ENCODE peak calls at places on chromosomes 11 and 22, in seven cellular contexts. One of them, this sample, is unnamed.

GRCh38 chr11:34941688-34942087 is 25.3 kb downstream of the PDHX start:
- DNase-seq in pancreas: no peak
- DNase-seq in stomach: no peak
- DNase-seq in kidney epithelial cell: no peak
- DNase-seq in AG04450: no peak
- DNase-seq in keratinocyte: no peak
- DNase-seq in esophagus squamous epithelium: no peak
- DNase-seq in this sample: no peak

GRCh38 chr11:60500276-60500935 is 7.8 kb downstream of the MS4A12 start:
- DNase-seq in pancreas: no peak
- DNase-seq in stomach: no peak
- DNase-seq in kidney epithelial cell: peak; percentile 7
- DNase-seq in AG04450: no peak
- DNase-seq in keratinocyte: no peak
- DNase-seq in esophagus squamous epithelium: no peak
- DNase-seq in this sample: peak; percentile 3

GRCh38 chr11:118438314-118438931 is 2.1 kb downstream of the KMT2A start:
- DNase-seq in pancreas: peak; percentile 24
- DNase-seq in stomach: no peak
- DNase-seq in kidney epithelial cell: peak; percentile 61
- DNase-seq in AG04450: peak; percentile 57
- DNase-seq in keratinocyte: no peak
- DNase-seq in esophagus squamous epithelium: no peak
- DNase-seq in this sample: peak; percentile 48

GRCh38 chr11:32586576-32587190 is 3.1 kb downstream of the EIF3M start:
- DNase-seq in pancreas: no peak
- DNase-seq in stomach: no peak
- DNase-seq in kidney epithelial cell: no peak
- DNase-seq in AG04450: no peak
- DNase-seq in keratinocyte: no peak
- DNase-seq in esophagus squamous epithelium: no peak
- DNase-seq in this sample: no peak

GRCh38 chr11:106466441-106467190 is 389.2 kb downstream of the AASDHPPT start:
- DNase-seq in pancreas: no peak
- DNase-seq in stomach: no peak
- DNase-seq in kidney epithelial cell: peak; percentile 73
- DNase-seq in AG04450: peak; percentile 81
- DNase-seq in keratinocyte: no peak
- DNase-seq in esophagus squamous epithelium: no peak
- DNase-seq in this sample: no peak

GRCh38 chr11:10858505-10859360 is 880 bp upstream of the ZBED5 start:
- DNase-seq in pancreas: peak; percentile 67
- DNase-seq in stomach: peak; percentile 65
- DNase-seq in kidney epithelial cell: no peak
- DNase-seq in AG04450: no peak
- DNase-seq in keratinocyte: no peak
- DNase-seq in esophagus squamous epithelium: no peak
- DNase-seq in this sample: no peak

GRCh38 chr11:31325162-31325561 is 44.4 kb downstream of the DCDC1 start:
- DNase-seq in pancreas: no peak
- DNase-seq in stomach: no peak
- DNase-seq in kidney epithelial cell: peak; percentile 43
- DNase-seq in AG04450: no peak
- DNase-seq in keratinocyte: peak; percentile 1
- DNase-seq in esophagus squamous epithelium: no peak
- DNase-seq in this sample: peak; percentile 13

GRCh38 chr11:128669491-128669890 is 24.4 kb upstream of the FLI1 start:
- DNase-seq in pancreas: no peak
- DNase-seq in stomach: no peak
- DNase-seq in kidney epithelial cell: no peak
- DNase-seq in AG04450: no peak
- DNase-seq in keratinocyte: no peak
- DNase-seq in esophagus squamous epithelium: no peak
- DNase-seq in this sample: peak; percentile 31

GRCh38 chr22:22684605-22685561 is 40.5 kb downstream of the GGTLC2 start:
- DNase-seq in pancreas: peak; percentile 43
- DNase-seq in stomach: no peak
- DNase-seq in kidney epithelial cell: no peak
- DNase-seq in AG04450: peak; percentile 57
- DNase-seq in keratinocyte: no peak
- DNase-seq in esophagus squamous epithelium: no peak
- DNase-seq in this sample: no peak
- TF ChIP-seq CTCF in pancreas: peak; percentile 28
- TF ChIP-seq CTCF in stomach: no peak
- TF ChIP-seq CTCF in kidney epithelial cell: peak; percentile 61
- TF ChIP-seq CTCF in AG04450: peak; percentile 46
- TF ChIP-seq CTCF in keratinocyte: peak; percentile 35
- TF ChIP-seq CTCF in esophagus squamous epithelium: peak; percentile 29
- TF ChIP-seq CTCF in this sample: peak; percentile 39

GRCh38 chr22:37819100-37819433 is 4.1 kb upstream of the GALR3 start:
- DNase-seq in pancreas: no peak
- DNase-seq in stomach: no peak
- DNase-seq in kidney epithelial cell: no peak
- DNase-seq in AG04450: no peak
- DNase-seq in keratinocyte: no peak
- DNase-seq in esophagus squamous epithelium: no peak
- DNase-seq in this sample: no peak
- H3K4me3 ChIP-seq in pancreas: no peak overlapping the region
- H3K4me3 ChIP-seq in stomach: peak overlapping the region; percentile 47
- H3K4me3 ChIP-seq in kidney epithelial cell: no peak overlapping the region
- H3K4me3 ChIP-seq in AG04450: peak overlapping the region; percentile 32
- H3K4me3 ChIP-seq in keratinocyte: peak overlapping the region; percentile 57
- H3K4me3 ChIP-seq in esophagus squamous epithelium: peak overlapping the region; percentile 67
- H3K4me3 ChIP-seq in this sample: no peak overlapping the region

GRCh38 chr22:42285604-42286003 is 15.2 kb upstream of the TCF20 start:
- DNase-seq in pancreas: no peak
- DNase-seq in stomach: no peak
- DNase-seq in kidney epithelial cell: no peak
- DNase-seq in AG04450: no peak
- DNase-seq in keratinocyte: no peak
- DNase-seq in esophagus squamous epithelium: no peak
- DNase-seq in this sample: no peak
- H3K27me3 ChIP-seq in pancreas: no peaks in the 10 kb centered on the region
- H3K27me3 ChIP-seq in stomach: peaks cover 38% of the 10 kb centered on the region
- H3K27me3 ChIP-seq in kidney epithelial cell: peaks cover 43% of the 10 kb centered on the region
- H3K27me3 ChIP-seq in AG04450: peaks cover 52% of the 10 kb centered on the region
- H3K27me3 ChIP-seq in keratinocyte: peaks cover 19% of the 10 kb centered on the region
- H3K27me3 ChIP-seq in esophagus squamous epithelium: peaks cover 25% of the 10 kb centered on the region
- H3K27me3 ChIP-seq in this sample: peaks cover 19% of the 10 kb centered on the region

GRCh38 chr22:40023226-40023925 is 28.6 kb downstream of the FAM83F start:
- DNase-seq in pancreas: no peak
- DNase-seq in stomach: no peak
- DNase-seq in kidney epithelial cell: no peak
- DNase-seq in AG04450: no peak
- DNase-seq in keratinocyte: no peak
- DNase-seq in esophagus squamous epithelium: no peak
- DNase-seq in this sample: no peak
- TF ChIP-seq CTCF in pancreas: no peak
- TF ChIP-seq CTCF in stomach: no peak
- TF ChIP-seq CTCF in kidney epithelial cell: no peak
- TF ChIP-seq CTCF in AG04450: no peak
- TF ChIP-seq CTCF in keratinocyte: no peak
- TF ChIP-seq CTCF in esophagus squamous epithelium: no peak
- TF ChIP-seq CTCF in this sample: no peak

GRCh38 chr11:111370270-111370901 is 8.7 kb downstream of the POU2AF1 start:
- DNase-seq in pancreas: no peak
- DNase-seq in stomach: no peak
- DNase-seq in kidney epithelial cell: no peak
- DNase-seq in AG04450: no peak
- DNase-seq in keratinocyte: no peak
- DNase-seq in esophagus squamous epithelium: no peak
- DNase-seq in this sample: no peak
- H3K4me3 ChIP-seq in pancreas: no peak overlapping the region
- H3K4me3 ChIP-seq in stomach: no peak overlapping the region
- H3K4me3 ChIP-seq in kidney epithelial cell: no peak overlapping the region
- H3K4me3 ChIP-seq in AG04450: no peak overlapping the region
- H3K4me3 ChIP-seq in keratinocyte: no peak overlapping the region
- H3K4me3 ChIP-seq in esophagus squamous epithelium: no peak overlapping the region
- H3K4me3 ChIP-seq in this sample: no peak overlapping the region